ENCODE peak calls at places on chromosomes 3 and 15, in five cellular contexts. L is T1000; P is BJ; X is breast epithelium; O is stimulated activated CD4-positive, alpha-beta T cell treated with anti-CD3 and anti-CD28 coated beads, TNF-alpha, amount 100 ng/mL, for 24 hours. E is an unnamed sample.
A peak's percentile ranks its signal among the peaks of the same experiment; 100 is the strongest.

GRCh38 chr3:13451301-13451673 is 28.8 kb upstream of the HDAC11 start:
- DNase-seq in L (no peak), P (no peak), X (no peak), O (peak; percentile 8), E (no peak)

GRCh38 chr3:9553021-9553948 is at the start of gene LHFPL4:
- DNase-seq in L (no peak), P (no peak), X (no peak), O (no peak), E (no peak)

GRCh38 chr3:146306024-146306423 is 55.1 kb upstream of the PLSCR4 start:
- DNase-seq in L (no peak), P (no peak), X (no peak), O (no peak), E (no peak)

GRCh38 chr3:169722715-169723114 is 42.1 kb downstream of the TERC start:
- DNase-seq in L (no peak), P (no peak), X (no peak), O (no peak), E (no peak)

GRCh38 chr3:81218023-81218422 is 543.4 kb downstream of the GBE1 start:
- DNase-seq in L (no peak), P (no peak), X (no peak), O (no peak), E (no peak)

GRCh38 chr15:64182859-64183258 is 20.0 kb upstream of the PPIB start:
- DNase-seq in L (no peak), P (no peak), X (no peak), O (no peak), E (no peak)

GRCh38 chr3:149368201-149368849 is 9.1 kb downstream of the TM4SF1 start:
- DNase-seq in L (no peak), P (no peak), X (no peak), O (no peak), E (no peak)

GRCh38 chr3:79074558-79074957 is 693.2 kb downstream of the ROBO1 start:
- DNase-seq in L (no peak), P (no peak), X (no peak), O (no peak), E (no peak)

GRCh38 chr3:197706658-197707057 is 30.0 kb downstream of the RUBCN start:
- DNase-seq in L (no peak), P (no peak), X (no peak), O (no peak), E (no peak)

GRCh38 chr15:57591237-57591821 is 375 bp upstream of the MYZAP start:
- DNase-seq in L (no peak), P (no peak), X (no peak), O (no peak), E (no peak)

GRCh38 chr15:33243869-33244268 is 49.4 kb upstream of the FMN1 start:
- DNase-seq in L (peak; percentile 38), P (no peak), X (no peak), O (no peak), E (peak; percentile 63)

GRCh38 chr3:151268267-151269235 is 9.8 kb downstream of the P2RY14 start:
- DNase-seq in L (no peak), P (no peak), X (no peak), O (no peak), E (no peak)

GRCh38 chr15:20106026-20106425 is 435.6 kb downstream of the GOLGA6L6 start:
- DNase-seq in L (no peak), P (no peak), X (no peak), O (no peak), E (no peak)

GRCh38 chr3:170189396-170190256 is 8.1 kb upstream of the PHC3 start:
- DNase-seq in L (no peak), P (no peak), X (no peak), O (no peak), E (no peak)

GRCh38 chr3:177257625-177258024 is 60.3 kb upstream of the TBL1XR1 start:
- DNase-seq in L (no peak), P (no peak), X (no peak), O (no peak), E (no peak)

GRCh38 chr3:30681276-30682211 is 75.1 kb downstream of the TGFBR2 start:
- DNase-seq in L (no peak), P (peak; percentile 70), X (no peak), O (no peak), E (no peak)

GRCh38 chr15:70465812-70466211 is 297.5 kb downstream of the UACA start:
- DNase-seq in L (no peak), P (no peak), X (no peak), O (no peak), E (no peak)

GRCh38 chr3:38008191-38008701 is 17.7 kb downstream of the VILL start:
- DNase-seq in L (no peak), P (no peak), X (no peak), O (no peak), E (no peak)

GRCh38 chr15:55969582-55969981 is 23.8 kb downstream of the NEDD4 start:
- DNase-seq in L (no peak), P (no peak), X (peak; percentile 58), O (no peak), E (no peak)

GRCh38 chr3:157794771-157795170 is 291.6 kb upstream of the VEPH1 start:
- DNase-seq in L (no peak), P (peak; percentile 84), X (no peak), O (no peak), E (no peak)

GRCh38 chr15:82093774-82094211 is 48.0 kb upstream of the MEX3B start:
- DNase-seq in L (peak; percentile 53), P (no peak), X (no peak), O (no peak), E (peak; percentile 84)

GRCh38 chr15:31202953-31203352 is 101.4 kb upstream of the TRPM1 start:
- DNase-seq in L (no peak), P (no peak), X (no peak), O (no peak), E (no peak)